ENCODE peak calls at places on chromosomes 3 and 15, in four cellular contexts. Y is T-helper 2 cell treated with Interferon-gamma antibody and Interleukin-4, amounts not matched to agents 5 μg/mL and 100 μg/mL, for 36 hours; V is hypothalamus; W is GM03348. R is an unnamed sample.

GRCh38 chr15:70059476-70060213 is 38.1 kb downstream of the TLE3 start:
- DNase-seq in V (no peak), W (no peak), Y (no peak), R (no peak)

GRCh38 chr3:9121366-9121765 is 128.1 kb downstream of the SRGAP3 start:
- DNase-seq in V (no peak), Y (no peak), W (no peak), R (no peak)

GRCh38 chr3:73419179-73419803 is 205.4 kb downstream of the PDZRN3 start:
- DNase-seq in W (peak; percentile 66), V (no peak), Y (no peak), R (peak; percentile 55)

GRCh38 chr3:155870945-155871745 is 695 bp downstream of the GMPS start:
- DNase-seq in Y (peak; percentile 56), W (peak; percentile 65), V (peak; percentile 73), R (peak; percentile 20)

GRCh38 chr15:82750831-82751181 is 41.1 kb upstream of the AP3B2 start:
- DNase-seq in Y (no peak), V (no peak), W (peak; percentile 19), R (peak; percentile 32)

GRCh38 chr3:72341943-72342342 is 506.3 kb downstream of the SHQ1 start:
- DNase-seq in V (no peak), W (no peak), Y (no peak), R (no peak)

GRCh38 chr3:37652405-37652804 is 209.3 kb upstream of the CTDSPL start:
- DNase-seq in Y (no peak), V (no peak), W (no peak), R (no peak)

GRCh38 chr15:68042855-68043222 is 11.3 kb upstream of the PIAS1 start:
- DNase-seq in V (no peak), Y (no peak), W (no peak), R (no peak)

GRCh38 chr3:63333815-63334214 is 55.7 kb downstream of the SYNPR start:
- DNase-seq in V (no peak), W (no peak), Y (no peak), R (peak; percentile 58)

GRCh38 chr15:73756947-73757513 is 3.9 kb upstream of the INSYN1 start:
- DNase-seq in V (no peak), W (no peak), Y (no peak), R (no peak)

GRCh38 chr3:86245360-86245759 is 745.6 kb downstream of the VGLL3 start:
- DNase-seq in Y (no peak), V (no peak), W (no peak), R (peak; percentile 9)

GRCh38 chr3:65170357-65171090 is 482.7 kb upstream of the ADAMTS9 start:
- DNase-seq in V (peak; percentile 17), Y (no peak), W (peak; percentile 49), R (peak; percentile 80)

GRCh38 chr3:149114458-149114857 is 15.0 kb upstream of the HPS3 start:
- DNase-seq in V (no peak), Y (no peak), W (peak; percentile 21), R (no peak)

GRCh38 chr15:101242999-101243336 is 8.9 kb downstream of the CHSY1 start:
- DNase-seq in V (no peak), Y (no peak), W (no peak), R (no peak)

GRCh38 chr3:185549111-185549510 is 3.3 kb downstream of the LIPH start:
- DNase-seq in V (peak; percentile 31), Y (no peak), W (peak; percentile 91), R (peak; percentile 98)

GRCh38 chr3:149507491-149508324 is 33.2 kb downstream of the TM4SF4 start:
- DNase-seq in Y (no peak), W (peak; percentile 13), V (no peak), R (peak; percentile 52)

GRCh38 chr3:149971403-149972075 is 844 bp upstream of the PFN2 start:
- DNase-seq in Y (peak; percentile 16), W (no peak), V (peak; percentile 90), R (peak; percentile 65)

GRCh38 chr3:32451049-32451659 is 51.5 kb downstream of the CMTM6 start:
- DNase-seq in Y (no peak), W (no peak), V (no peak), R (no peak)

GRCh38 chr15:55535436-55535835 is 27.4 kb upstream of the DNAAF4 start:
- DNase-seq in W (no peak), Y (no peak), V (no peak), R (no peak)

GRCh38 chr15:46277994-46278885 is 643.4 kb downstream of the SQOR start:
- DNase-seq in Y (no peak), V (peak; percentile 51), W (no peak), R (no peak)

GRCh38 chr15:69234676-69235075 is 64.0 kb upstream of the PAQR5 start:
- DNase-seq in W (no peak), Y (no peak), V (no peak), R (no peak)

GRCh38 chr3:46629571-46630517 is 17.5 kb downstream of the FAM240A start:
- DNase-seq in V (peak; percentile 55), W (peak; percentile 94), Y (peak; percentile 66), R (peak; percentile 78)

GRCh38 chr15:63715818-63716217 is 117.9 kb downstream of the HERC1 start:
- DNase-seq in W (no peak), Y (no peak), V (no peak), R (peak; percentile 47)

GRCh38 chr15:37107754-37108724 is 7.7 kb upstream of the MEIS2 start:
- DNase-seq in V (no peak), Y (no peak), W (no peak), R (no peak)

GRCh38 chr15:48800811-48801460 is 9.9 kb downstream of the CEP152 start:
- DNase-seq in W (peak; percentile 29), Y (no peak), V (peak; percentile 29), R (peak; percentile 74)

GRCh38 chr3:13615019-13615528 is 66.1 kb downstream of the FBLN2 start:
- DNase-seq in W (no peak), Y (no peak), V (no peak), R (no peak)

GRCh38 chr3:184386047-184386806 is 6.4 kb downstream of the CHRD start:
- DNase-seq in Y (no peak), W (no peak), V (no peak), R (no peak)

GRCh38 chr15:57862761-57863160 is 156.2 kb downstream of the POLR2M start:
- DNase-seq in Y (no peak), V (no peak), W (no peak), R (no peak)

GRCh38 chr15:44593042-44593736 is 56.2 kb downstream of the EIF3J start:
- DNase-seq in V (no peak), W (peak; percentile 33), Y (no peak), R (peak; percentile 50)

GRCh38 chr15:64685230-64685886 is 90.0 kb downstream of the RBPMS2 start:
- DNase-seq in W (no peak), Y (no peak), V (no peak), R (no peak)

GRCh38 chr3:36212291-36212690 is 168.0 kb upstream of the STAC start:
- DNase-seq in Y (no peak), V (no peak), W (peak; percentile 64), R (peak; percentile 56)

GRCh38 chr15:100919481-100920405 is 586 bp downstream of the LRRK1 start:
- DNase-seq in W (peak; percentile 75), Y (no peak), V (no peak), R (peak; percentile 28)

GRCh38 chr15:66749841-66750575 is 48.0 kb downstream of the SMAD6 start:
- DNase-seq in Y (no peak), W (peak; percentile 42), V (no peak), R (no peak)

GRCh38 chr3:159127021-159127392 is 325.2 kb downstream of the MFSD1 start:
- DNase-seq in W (no peak), Y (no peak), V (no peak), R (no peak)

GRCh38 chr3:150699068-150699635 is 4.6 kb downstream of the ERICH6 start:
- DNase-seq in V (no peak), W (peak; percentile 63), Y (no peak), R (peak; percentile 66)

GRCh38 chr3:43181202-43181910 is 75.5 kb upstream of the POMGNT2 start:
- DNase-seq in W (no peak), V (no peak), Y (peak; percentile 15), R (no peak)

GRCh38 chr3:17494117-17494809 is 248.2 kb downstream of the TBC1D5 start:
- DNase-seq in V (no peak), W (no peak), Y (no peak), R (no peak)